ENCODE peak calls at places on chromosome X, in nine cellular contexts. B is HTR-8/SVneo; W is OCI-LY7; N is activated CD4-positive, alpha-beta T cell treated with anti-CD3 and anti-CD28 coated beads for 1 hour; Q is NCI-H526; V is iris pigment epithelial cell; F is DMS153; D is activated T-cell treated with anti-CD3 and anti-CD28 coated beads, Interleukin-2, amount 50 U/mL, for 72 hours; M is adipocyte. X is an unnamed sample.

GRCh38 chrX:33969105-33969504 is 163.0 kb downstream of the FAM47A start:
- DNase-seq in B (no peak), W (no peak), N (no peak), Q (no peak), V (no peak), F (no peak), D (no peak), M (no peak), X (no peak)

GRCh38 chrX:40434947-40435346 is 145.8 kb upstream of the ATP6AP2 start:
- DNase-seq in B (no peak), W (no peak), N (no peak), Q (no peak), V (peak; percentile 39), F (peak; percentile 63), D (no peak), M (no peak), X (no peak)

GRCh38 chrX:154542723-154543424 is 3.8 kb downstream of the G6PD start:
- DNase-seq in B (no peak), W (no peak), N (no peak), Q (no peak), V (no peak), F (no peak), D (peak; percentile 27), M (no peak), X (no peak)

GRCh38 chrX:7086384-7086783 is 61.1 kb upstream of the STS start:
- DNase-seq in B (no peak), W (no peak), N (no peak), Q (no peak), V (no peak), F (no peak), D (no peak), M (no peak), X (no peak)

GRCh38 chrX:132193872-132194574 is 25.2 kb downstream of the RAP2C start:
- DNase-seq in B (no peak), W (no peak), N (no peak), Q (no peak), V (no peak), F (no peak), D (no peak), M (no peak), X (no peak)

GRCh38 chrX:20378291-20378920 is 111.7 kb upstream of the RPS6KA3 start:
- DNase-seq in B (no peak), W (peak; percentile 0), N (no peak), Q (no peak), V (peak; percentile 34), F (peak; percentile 65), D (peak; percentile 44), M (no peak), X (peak; percentile 54)

GRCh38 chrX:66166671-66167070 is 2.6 kb downstream of the HEPH start:
- DNase-seq in B (no peak), W (no peak), N (no peak), Q (no peak), V (no peak), F (no peak), D (no peak), M (no peak), X (no peak)

GRCh38 chrX:154457491-154458115 is 478 bp upstream of the PLXNA3 start:
- DNase-seq in B (peak; percentile 32), W (peak; percentile 60), N (no peak), Q (peak; percentile 42), V (no peak), F (peak; percentile 43), D (peak; percentile 73), M (peak; percentile 58), X (peak; percentile 20)

GRCh38 chrX:77564824-77565223 is 117.6 kb downstream of the FGF16 start:
- DNase-seq in B (no peak), W (no peak), N (no peak), Q (no peak), V (peak; percentile 32), F (no peak), D (no peak), M (no peak), X (no peak)

GRCh38 chrX:29143756-29144155 is 556.5 kb downstream of the IL1RAPL1 start:
- DNase-seq in B (no peak), W (no peak), N (no peak), Q (no peak), V (peak; percentile 24), F (no peak), D (no peak), M (no peak), X (no peak)

GRCh38 chrX:57453901-57454300 is 137.9 kb upstream of the ZXDB start:
- DNase-seq in B (no peak), W (peak; percentile 56), N (no peak), Q (no peak), V (peak; percentile 8), F (no peak), D (peak; percentile 1), M (peak; percentile 15), X (peak; percentile 13)

GRCh38 chrX:107672955-107673378 is 44.7 kb downstream of the PRPS1 start:
- DNase-seq in B (no peak), W (peak; percentile 83), N (peak; percentile 49), Q (peak; percentile 61), V (peak; percentile 87), F (peak; percentile 40), D (peak; percentile 76), M (peak; percentile 75), X (peak; percentile 44)

X was measured in NCI-H748 treated with DMSO at 0.1 percent for 48 hours.